ENCODE peak calls at places on chromosomes 11 and 22, in eight cellular contexts. S is SK-N-DZ, D is NCI-H1105 treated with DMSO at 0.1 percent for 48 hours, A is fibroblast of lung, B is fibroblast of the aortic adventitia, E is GM10248, K is COR-L47, N is GM23248. X is an unnamed sample.

GRCh38 chr22:22031183-22031560 is 48.6 kb upstream of the TOP3B start:
- DNase-seq in S (no peak), D (no peak), A (no peak), B (no peak), E (no peak), K (no peak), N (no peak), X (no peak)

GRCh38 chr11:85787809-85788805 is 22.8 kb downstream of the SYTL2 start:
- DNase-seq in S (no peak), D (no peak), A (no peak), B (no peak), E (no peak), K (no peak), N (peak), X (no peak)

GRCh38 chr11:36030707-36031365 is 87.0 kb downstream of the LDLRAD3 start:
- DNase-seq in S (no peak), D (no peak), A (peak), B (peak), E (no peak), K (no peak), N (peak), X (no peak)

GRCh38 chr11:27296406-27296994 is 66.5 kb downstream of the CCDC34 start:
- DNase-seq in S (peak), D (peak), A (peak), B (peak), E (peak), K (peak), N (peak), X (peak)

GRCh38 chr22:20395181-20395896 is 1.4 kb downstream of the ZNF74 start:
- DNase-seq in S (no peak), D (no peak), A (no peak), B (no peak), E (no peak), K (no peak), N (no peak), X (no peak)

GRCh38 chr22:30129636-30130035 is 49.4 kb downstream of the HORMAD2 start:
- DNase-seq in S (no peak), D (no peak), A (no peak), B (no peak), E (no peak), K (no peak), N (no peak), X (peak)

GRCh38 chr11:5536482-5536881 is 11.9 kb downstream of the OR52H1 start:
- DNase-seq in S (no peak), D (no peak), A (no peak), B (no peak), E (no peak), K (no peak), N (no peak), X (no peak)

GRCh38 chr11:3341298-3341697 is 37.6 kb downstream of the ZNF195 start:
- DNase-seq in S (peak), D (peak), A (no peak), B (peak), E (peak), K (peak), N (peak), X (peak)

GRCh38 chr22:45482169-45482568 is 20.5 kb upstream of the FBLN1 start:
- DNase-seq in S (no peak), D (no peak), A (no peak), B (no peak), E (no peak), K (no peak), N (no peak), X (no peak)

GRCh38 chr11:44408141-44408540 is 98.2 kb upstream of the ALX4 start:
- DNase-seq in S (no peak), D (no peak), A (no peak), B (no peak), E (no peak), K (no peak), N (no peak), X (no peak)

GRCh38 chr11:104997288-104997687 is 25.7 kb downstream of the CASP5 start:
- DNase-seq in S (no peak), D (no peak), A (no peak), B (peak), E (no peak), K (no peak), N (no peak), X (no peak)

GRCh38 chr11:47856186-47856585 is 8.0 kb upstream of the NUP160 start:
- DNase-seq in S (no peak), D (no peak), A (peak), B (peak), E (peak), K (no peak), N (no peak), X (no peak)

GRCh38 chr11:130404727-130405126 is 23.7 kb downstream of the ADAMTS8 start:
- DNase-seq in S (no peak), D (no peak), A (peak), B (no peak), E (no peak), K (no peak), N (no peak), X (no peak)

GRCh38 chr22:32473388-32473952 is 1.1 kb upstream of the FBXO7 start:
- DNase-seq in S (peak), D (peak), A (peak), B (peak), E (peak), K (peak), N (peak), X (peak)

GRCh38 chr11:13924801-13925327 is 37.7 kb upstream of the SPON1 start:
- DNase-seq in S (no peak), D (no peak), A (no peak), B (no peak), E (no peak), K (no peak), N (no peak), X (no peak)

GRCh38 chr22:44436656-44437492 is 61.2 kb downstream of the RTL6 start:
- DNase-seq in S (no peak), D (no peak), A (no peak), B (no peak), E (no peak), K (no peak), N (no peak), X (no peak)

GRCh38 chr11:76786053-76787014 is 3.2 kb downstream of the TSKU start:
- DNase-seq in S (no peak), D (no peak), A (no peak), B (no peak), E (no peak), K (no peak), N (no peak), X (no peak)

GRCh38 chr11:77619576-77620198 is 17.9 kb downstream of the CLNS1A start:
- DNase-seq in S (peak), D (peak), A (peak), B (peak), E (peak), K (peak), N (peak), X (no peak)

GRCh38 chr22:35651085-35651484 is 2.8 kb downstream of the APOL6 start:
- DNase-seq in S (no peak), D (no peak), A (no peak), B (no peak), E (no peak), K (no peak), N (no peak), X (no peak)

GRCh38 chr11:27532652-27533325 is 26.2 kb upstream of the LIN7C start:
- DNase-seq in S (no peak), D (no peak), A (peak), B (no peak), E (no peak), K (no peak), N (peak), X (no peak)

GRCh38 chr11:3037041-3037944 is 19.9 kb downstream of the CARS1 start:
- DNase-seq in S (peak), D (peak), A (peak), B (peak), E (peak), K (peak), N (peak), X (peak)

GRCh38 chr11:12008790-12009616 is 577 bp upstream of the DKK3 start:
- DNase-seq in S (peak), D (no peak), A (peak), B (no peak), E (no peak), K (no peak), N (peak), X (peak)

GRCh38 chr22:17172172-17172833 is 13.2 kb upstream of the HDHD5 start:
- DNase-seq in S (no peak), D (no peak), A (no peak), B (no peak), E (no peak), K (no peak), N (no peak), X (no peak)